ENCODE peak calls at places on chromosomes 2 and 18, in seven cellular contexts. Y is heart right ventricle, C is kidney, A is hepatocyte, J is HL-60, P is astrocyte, D is SK-N-SH. L is an unnamed sample.

GRCh38 chr18:75170916-75171315 is 38.0 kb downstream of the PTGR3 start:
- DNase-seq in A (no peak), D (no peak), P (no peak), Y (peak), C (no peak), J (no peak), L (no peak)

GRCh38 chr2:18719978-18720775 is 130.8 kb upstream of the NT5C1B start:
- DNase-seq in J (no peak), C (no peak), D (no peak), A (peak), P (peak), Y (no peak), L (no peak)

GRCh38 chr2:231321556-231322334 is 73.8 kb upstream of the B3GNT7 start:
- DNase-seq in J (peak), C (no peak), Y (peak), D (no peak), A (no peak), P (no peak), L (no peak)

GRCh38 chr2:19632327-19633040 is 269.3 kb downstream of the TTC32 start:
- DNase-seq in C (no peak), P (no peak), A (no peak), D (no peak), Y (peak), J (no peak), L (no peak)

GRCh38 chr18:67302043-67302442 is 214.5 kb downstream of the DSEL start:
- DNase-seq in Y (no peak), P (peak), C (no peak), D (no peak), A (no peak), J (no peak), L (no peak)

GRCh38 chr2:234583331-234583730 is 86.5 kb upstream of the ARL4C start:
- DNase-seq in D (no peak), Y (no peak), P (no peak), J (no peak), C (no peak), A (no peak), L (no peak)

GRCh38 chr2:85181093-85181685 is 48.0 kb downstream of the TCF7L1 start:
- DNase-seq in Y (no peak), D (no peak), C (no peak), P (no peak), J (no peak), A (peak), L (no peak)

GRCh38 chr2:65320042-65320711 is 92.5 kb downstream of the ACTR2 start:
- DNase-seq in D (no peak), Y (no peak), J (no peak), P (peak), A (peak), C (no peak), L (no peak)

GRCh38 chr2:6787376-6787775 is 78.3 kb downstream of the CMPK2 start:
- DNase-seq in C (no peak), D (no peak), Y (no peak), J (no peak), P (no peak), A (no peak), L (no peak)

GRCh38 chr18:46320297-46320696 is 216.1 kb downstream of the HAUS1 start:
- DNase-seq in D (no peak), J (no peak), C (no peak), P (no peak), Y (no peak), A (no peak), L (no peak)

GRCh38 chr2:204024503-204024902 is 87.9 kb downstream of the ICOS start:
- DNase-seq in C (no peak), Y (no peak), J (no peak), P (peak), D (peak), A (peak), L (peak)

GRCh38 chr18:44725300-44726096 is 44.8 kb downstream of the SETBP1 start:
- DNase-seq in D (no peak), J (peak), C (peak), Y (peak), A (no peak), P (peak), L (no peak)

GRCh38 chr2:6443424-6443823 is 422.3 kb downstream of the CMPK2 start:
- DNase-seq in C (no peak), P (peak), D (no peak), Y (no peak), J (no peak), A (no peak), L (no peak)

GRCh38 chr2:99864561-99865216 is 277.7 kb downstream of the AFF3 start:
- DNase-seq in A (no peak), P (peak), D (no peak), C (no peak), J (no peak), Y (peak), L (no peak)

GRCh38 chr18:21484851-21485636 is 115.5 kb downstream of the ESCO1 start:
- DNase-seq in D (no peak), A (no peak), P (peak), Y (no peak), J (no peak), C (no peak), L (no peak)

GRCh38 chr18:55763298-55763697 is 175.3 kb upstream of the TCF4 start:
- DNase-seq in A (peak), C (no peak), Y (no peak), D (no peak), P (peak), J (no peak), L (no peak)

GRCh38 chr18:76374330-76375281 is 120.4 kb downstream of the ZNF516 start:
- DNase-seq in Y (no peak), D (no peak), J (no peak), P (no peak), C (no peak), A (no peak), L (no peak)

GRCh38 chr2:229202646-229203045 is 68.4 kb downstream of the PID1 start:
- DNase-seq in Y (no peak), C (no peak), A (no peak), P (no peak), D (no peak), J (no peak), L (no peak)

GRCh38 chr2:139378373-139378772 is 598.2 kb upstream of the NXPH2 start:
- DNase-seq in J (no peak), D (no peak), Y (no peak), P (no peak), A (no peak), C (no peak), L (no peak)

GRCh38 chr2:150710916-150711315 is 223.4 kb upstream of the RND3 start:
- DNase-seq in D (no peak), P (no peak), C (no peak), J (no peak), Y (no peak), A (no peak), L (no peak)

GRCh38 chr2:193114827-193115226 is 920.1 kb upstream of the TMEFF2 start:
- DNase-seq in P (no peak), D (no peak), C (no peak), A (no peak), J (no peak), Y (no peak), L (no peak)

GRCh38 chr2:160365691-160366367 is 127.8 kb downstream of the RBMS1 start:
- DNase-seq in J (no peak), A (peak), Y (peak), D (no peak), C (peak), P (no peak), L (no peak)

GRCh38 chr18:50559750-50560680 is at the start of gene MAPK4:
- DNase-seq in D (peak), C (peak), A (peak), P (peak), Y (no peak), J (peak), L (peak)

GRCh38 chr18:10524507-10525425 is 1.1 kb upstream of the NAPG start:
- DNase-seq in Y (no peak), J (peak), C (no peak), A (no peak), P (peak), D (no peak), L (no peak)

GRCh38 chr2:212692466-212692865 is 153.9 kb upstream of the ERBB4 start:
- DNase-seq in A (no peak), J (no peak), C (no peak), D (no peak), P (no peak), Y (no peak), L (no peak)

GRCh38 chr18:45332911-45333310 is 282.4 kb upstream of the SLC14A2 start:
- DNase-seq in P (peak), Y (no peak), A (no peak), D (no peak), C (no peak), J (no peak), L (no peak)

GRCh38 chr18:62445386-62445917 is 77.4 kb upstream of the ZCCHC2 start:
- DNase-seq in C (no peak), J (no peak), A (no peak), D (no peak), Y (no peak), P (no peak), L (no peak)

GRCh38 chr18:42028232-42028832 is 73.3 kb downstream of the PIK3C3 start:
- DNase-seq in D (peak), J (no peak), Y (no peak), P (peak), C (no peak), A (peak), L (peak)

GRCh38 chr2:160920791-160921303 is 239.4 kb upstream of the TANK start:
- DNase-seq in D (peak), P (peak), A (peak), Y (peak), J (no peak), C (no peak), L (no peak)

GRCh38 chr18:11845653-11846052 is 5.6 kb upstream of the CHMP1B start:
- DNase-seq in D (no peak), A (no peak), J (no peak), C (no peak), Y (no peak), P (no peak), L (no peak)

GRCh38 chr2:140177081-140177480 is 1396.9 kb upstream of the NXPH2 start:
- DNase-seq in D (no peak), J (no peak), C (no peak), A (no peak), Y (no peak), P (no peak), L (no peak)

GRCh38 chr18:7617738-7618422 is 50.8 kb downstream of the PTPRM start:
- DNase-seq in J (no peak), A (peak), P (peak), C (no peak), D (no peak), Y (peak), L (no peak)

GRCh38 chr2:239598011-239598731 is 197.4 kb upstream of the HDAC4 start:
- DNase-seq in J (no peak), D (no peak), A (no peak), P (no peak), C (peak), Y (no peak), L (no peak)

GRCh38 chr18:73945130-73945792 is 202.4 kb downstream of the FBXO15 start:
- DNase-seq in Y (no peak), A (no peak), J (no peak), C (no peak), D (no peak), P (peak), L (no peak)

GRCh38 chr2:54652540-54652939 is 70.9 kb upstream of the EML6 start:
- DNase-seq in D (no peak), Y (no peak), A (no peak), J (no peak), C (no peak), P (no peak), L (no peak)

GRCh38 chr2:44941551-44942234 is at the start of gene SIX3:
- DNase-seq in Y (no peak), P (peak), J (no peak), D (peak), C (peak), A (no peak), L (peak)

DNA sequence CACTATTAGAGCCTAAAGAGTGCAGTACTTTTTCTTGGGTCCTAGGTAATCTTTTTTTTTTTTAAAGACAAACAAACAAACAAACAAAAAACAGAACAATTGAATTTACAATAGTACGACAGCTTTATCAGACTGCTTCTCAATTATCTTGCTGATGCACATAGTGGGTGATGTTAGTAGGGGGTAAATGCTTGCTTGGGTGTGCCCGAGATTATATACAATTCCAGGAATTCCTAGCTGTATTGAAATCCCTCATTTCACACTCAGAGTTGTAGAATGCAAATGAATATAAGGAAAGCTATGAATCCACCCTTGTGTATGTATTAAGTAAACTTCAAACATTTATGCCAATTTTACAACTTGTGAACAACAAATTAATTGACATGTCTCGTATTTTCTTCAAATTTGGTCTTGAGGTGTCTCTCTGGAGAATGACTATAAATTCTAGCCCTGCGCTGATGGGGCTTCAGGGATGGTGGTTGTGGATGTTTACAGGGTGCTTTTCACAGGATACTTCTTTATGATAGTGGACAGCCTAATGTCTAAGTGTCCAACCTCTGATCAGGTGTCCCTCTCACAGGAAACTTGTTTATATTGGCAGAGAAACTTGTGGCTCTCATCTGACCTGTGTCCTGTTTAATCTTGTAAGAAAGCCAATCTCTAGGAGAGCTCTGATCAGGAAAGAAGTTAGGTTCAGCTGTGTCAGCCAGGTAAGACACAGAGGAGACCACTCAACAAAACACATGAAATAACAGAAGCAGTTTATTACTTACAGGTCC is 61.9 kb upstream of the SLC39A10 start:
- DNase-seq in A (no peak), J (no peak), C (no peak), D (no peak), Y (no peak), P (no peak), L (no peak)
- H3K4me3 ChIP-seq in A (no peak), J (no peak), C (no peak), D (no peak), Y (no peak), P (no peak), L (no peak)

DNA sequence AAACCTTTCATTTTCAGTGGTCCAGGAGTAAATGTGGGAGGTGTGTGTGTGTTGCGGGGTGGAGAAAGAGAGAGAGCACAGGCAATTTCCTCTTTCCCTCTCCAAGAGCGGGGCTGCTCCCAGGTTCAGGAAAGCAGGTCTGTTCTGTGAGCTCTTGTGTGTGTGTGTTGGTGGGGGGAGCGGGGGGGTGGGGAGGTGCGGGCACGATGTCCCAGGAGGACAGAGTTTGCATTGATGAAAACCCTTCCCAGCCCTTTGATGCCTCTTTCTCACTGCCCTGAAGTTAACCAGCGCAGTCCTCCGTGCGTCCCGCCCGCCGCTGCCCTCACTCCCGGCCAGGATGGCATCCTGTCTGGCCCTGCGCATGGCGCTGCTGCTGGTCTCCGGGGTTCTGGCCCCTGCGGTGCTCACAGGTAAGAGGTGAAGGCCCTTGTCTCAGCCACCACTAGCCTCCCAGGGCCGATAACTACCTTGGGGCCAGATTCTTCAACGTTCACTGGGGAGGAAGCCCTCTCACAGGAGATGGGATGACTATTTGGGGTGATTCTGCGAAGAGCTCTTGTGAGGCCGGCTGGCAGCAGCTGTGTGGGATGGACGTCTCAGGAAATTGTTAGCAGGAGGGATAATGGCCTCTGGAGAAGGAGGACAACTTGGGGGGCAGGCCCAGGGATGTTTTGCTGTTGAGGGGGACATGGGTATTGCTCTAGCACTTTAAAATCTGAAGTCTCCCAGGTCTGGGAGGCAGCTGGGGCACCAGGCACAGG is at the start of gene SNORC:
- DNase-seq in C (no peak), A (no peak), Y (no peak), D (peak), J (no peak), P (no peak), L (no peak)
- H3K27ac ChIP-seq in C (no peak), A (no peak), Y (no peak), D (no peak), J (no peak), P (no peak), L (no peak)

DNA sequence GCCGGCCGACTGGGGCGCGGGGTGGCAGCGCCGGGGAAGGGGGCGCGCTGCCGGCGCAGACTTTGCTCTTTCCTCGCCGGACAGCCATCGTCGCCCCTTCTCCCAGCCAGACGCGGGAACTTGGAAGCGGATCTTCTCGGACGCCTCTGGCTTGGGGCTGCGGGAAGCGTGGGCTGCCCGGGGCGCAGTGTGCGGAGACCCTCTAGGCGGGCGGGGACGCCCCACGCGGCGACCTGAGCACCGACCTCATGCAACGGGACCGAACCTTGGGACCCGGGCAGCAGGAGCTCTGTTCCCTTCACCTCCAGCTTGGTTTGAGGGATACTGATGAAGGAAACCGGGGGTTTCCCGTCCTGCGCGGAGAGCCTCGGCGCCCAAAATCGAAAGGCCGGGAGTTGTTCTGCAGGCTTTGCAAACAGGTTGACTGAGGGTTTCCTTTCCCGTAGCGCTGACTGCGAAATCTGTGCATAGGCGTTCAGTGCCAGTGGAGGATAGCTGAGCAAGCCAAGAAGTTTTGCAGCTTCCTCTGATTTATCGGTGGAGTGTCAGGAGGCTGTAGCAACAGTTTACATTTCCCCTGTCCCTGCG is 485 bp downstream of the THSD7B start:
- DNase-seq in J (no peak), P (no peak), D (peak), C (peak), A (peak), Y (no peak), L (peak)
- H3K4me3 ChIP-seq in J (no peak), P (peak), D (peak), C (peak), A (peak), Y (peak), L (peak)

DNA sequence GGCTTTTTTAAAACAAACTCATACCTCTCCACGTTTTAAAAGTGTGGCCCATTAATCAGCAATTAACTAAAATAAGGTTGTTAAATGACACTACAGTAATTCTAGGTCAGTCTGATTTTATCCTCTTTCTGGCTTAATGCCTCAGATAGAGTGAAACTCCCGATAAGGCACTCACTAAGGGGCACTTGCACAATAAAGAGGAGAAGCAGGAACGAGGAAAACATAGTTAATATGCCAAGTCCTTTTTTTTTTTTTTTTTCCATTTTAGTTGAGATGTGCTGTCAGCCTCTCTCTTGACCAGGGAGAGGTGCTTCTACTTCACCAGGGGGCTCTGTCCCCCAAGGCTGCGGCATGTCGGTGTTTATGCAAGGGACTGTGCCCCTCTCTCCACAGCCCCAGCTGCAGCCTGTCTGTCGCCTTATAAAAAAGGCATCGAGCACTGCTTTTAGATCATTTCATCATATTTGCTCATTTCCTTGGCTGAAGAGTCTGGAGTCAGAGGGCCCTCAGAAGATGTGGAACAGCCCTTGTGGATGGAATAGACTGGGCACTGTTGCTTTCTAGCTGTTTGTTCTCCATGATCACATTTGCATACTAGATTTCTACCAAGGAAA is 178.2 kb downstream of the SLC8A1 start:
- DNase-seq in D (no peak), P (no peak), Y (no peak), A (no peak), J (no peak), C (peak), L (no peak)
- H3K27ac ChIP-seq in D (no peak), P (no peak), Y (peak), A (no peak), J (no peak), C (no peak), L (no peak)

GRCh38 chr18:49072940-49073339 is 122.2 kb upstream of the SMAD7 start:
- DNase-seq in P (no peak), A (no peak), Y (no peak), C (no peak), J (no peak), D (no peak), L (no peak)
- H3K4me3 ChIP-seq in P (no peak), A (peak), Y (no peak), C (no peak), J (no peak), D (no peak), L (no peak)

GRCh38 chr2:206201075-206201848 is 41.6 kb downstream of the EEF1B2 start:
- DNase-seq in P (no peak), J (no peak), C (no peak), D (no peak), A (peak), Y (no peak), L (no peak)

GRCh38 chr2:206203331-206203730 is 43.6 kb downstream of the EEF1B2 start:
- DNase-seq in Y (no peak), C (no peak), J (no peak), P (no peak), A (no peak), D (no peak), L (no peak)

GRCh38 chr2:206202446-206202845 is 42.8 kb downstream of the EEF1B2 start:
- DNase-seq in P (no peak), A (no peak), C (no peak), Y (no peak), D (no peak), J (no peak), L (no peak)

GRCh38 chr2:206193643-206194382 is 34.1 kb downstream of the EEF1B2 start:
- DNase-seq in P (no peak), Y (no peak), C (no peak), D (no peak), J (no peak), A (no peak), L (no peak)

DNA sequence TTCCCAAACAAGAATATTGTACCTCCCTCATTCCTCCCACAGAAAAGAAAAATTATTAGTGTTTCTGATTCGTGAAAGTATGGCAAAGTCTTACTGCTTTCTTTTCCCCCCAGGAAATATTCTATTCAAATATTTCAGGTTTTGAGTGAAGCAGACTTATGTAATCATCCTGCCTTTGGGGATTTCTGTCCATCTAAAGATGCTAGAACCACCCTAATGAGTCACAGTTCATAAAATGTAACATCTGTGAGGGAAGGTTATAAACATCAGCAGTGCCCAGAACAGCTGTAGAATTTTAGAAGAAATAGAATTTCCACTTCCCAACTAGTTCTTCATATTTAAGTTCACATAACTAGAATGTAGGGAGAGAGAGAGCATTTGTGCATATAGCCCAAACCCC is 39.0 kb downstream of the EEF1B2 start:
- DNase-seq in D (no peak), Y (no peak), A (no peak), J (no peak), C (no peak), P (no peak), L (no peak)
- H3K27ac ChIP-seq in D (no peak), Y (peak), A (no peak), J (no peak), C (no peak), P (no peak), L (no peak)

L was measured in WERI-Rb-1.